ENCODE peak calls at places on chromosomes 16 and 17, in eight cellular contexts. L is CD4-positive, alpha-beta T cell; M is body of pancreas; G is progenitor cell of endocrine pancreas; D is IMR-90; E is AG09319; T is stomach; I is transverse colon. F is an unnamed sample.

GRCh38 chr17:13393841-13394710 is 207.7 kb downstream of the HS3ST3A1 start:
- DNase-seq in T (no peak), L (no peak), D (peak; percentile 94), E (peak; percentile 71), I (no peak), G (no peak), M (no peak), F (no peak)

GRCh38 chr16:13483121-13483520 is 436.8 kb upstream of the ERCC4 start:
- DNase-seq in L (no peak), M (no peak), G (no peak), D (no peak), T (no peak), I (no peak), E (no peak), F (no peak)

GRCh38 chr17:75273968-75274708 is 3.1 kb upstream of the MIF4GD start:
- DNase-seq in L (no peak), G (no peak), E (no peak), T (no peak), I (no peak), M (no peak), D (peak; percentile 77), F (no peak)

GRCh38 chr17:83151442-83152220 is 72.2 kb downstream of the METRNL start:
- DNase-seq in G (no peak), I (no peak), M (no peak), L (peak; percentile 17), E (no peak), T (no peak), D (peak; percentile 43), F (no peak)

GRCh38 chr17:381941-382643 is 29.5 kb upstream of the RPH3AL start:
- DNase-seq in D (no peak), I (no peak), M (no peak), E (no peak), L (no peak), T (no peak), G (no peak), F (no peak)

GRCh38 chr17:56679148-56679766 is 85.8 kb downstream of the NOG start:
- DNase-seq in L (no peak), M (no peak), I (no peak), T (no peak), D (peak; percentile 56), E (no peak), G (no peak), F (peak; percentile 20)

GRCh38 chr17:15453246-15453645 is 14.2 kb downstream of the CDRT4 start:
- DNase-seq in I (no peak), E (no peak), T (no peak), G (no peak), D (peak; percentile 29), M (no peak), L (no peak), F (no peak)

GRCh38 chr16:66913081-66913480 is 5.6 kb downstream of the CDH16 start:
- DNase-seq in I (no peak), L (no peak), G (peak; percentile 38), E (no peak), M (no peak), D (no peak), T (no peak), F (no peak)

GRCh38 chr17:49861150-49861884 is 13.4 kb upstream of the TAC4 start:
- DNase-seq in D (peak; percentile 27), T (no peak), G (peak; percentile 46), I (peak; percentile 25), E (no peak), M (peak; percentile 52), L (peak; percentile 64), F (peak; percentile 74)

DNA sequence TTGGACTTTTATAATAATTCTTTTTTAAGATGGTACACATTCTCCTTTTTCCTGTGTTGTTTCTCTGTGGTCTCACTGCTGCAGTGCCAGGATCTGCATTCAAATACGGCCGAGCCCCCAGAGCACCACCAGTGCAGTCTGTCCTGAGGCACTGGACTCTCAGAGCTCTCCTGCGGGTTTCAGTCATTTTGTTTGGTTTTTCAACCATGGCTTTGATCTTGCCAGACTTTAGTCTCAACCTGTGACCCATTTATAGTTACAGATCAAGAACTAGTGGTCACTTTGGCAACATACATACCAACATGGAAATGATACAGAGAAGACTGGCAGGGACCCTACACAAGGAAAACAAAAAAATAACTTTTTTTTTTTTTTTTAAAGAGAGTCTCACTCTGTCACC is 177.4 kb downstream of the LGALS9B start:
- DNase-seq in I (no peak), D (no peak), L (no peak), E (no peak), T (no peak), M (no peak), G (no peak), F (no peak)
- TF ChIP-seq CTCF in I (no peak), D (no peak), L (no peak), E (no peak), T (no peak), M (no peak), G (no peak), F (no peak)

GRCh38 chr17:77427471-77427991 is 286.8 kb downstream of the SEC14L1 start:
- DNase-seq in T (no peak), E (no peak), D (peak; percentile 89), G (no peak), M (peak; percentile 54), L (no peak), I (peak; percentile 66), F (no peak)

GRCh38 chr17:77428901-77429734 is 288.3 kb downstream of the SEC14L1 start:
- DNase-seq in T (no peak), L (no peak), D (no peak), M (peak; percentile 46), G (no peak), E (no peak), I (no peak), F (no peak)

GRCh38 chr17:77428020-77428781 is 287.4 kb downstream of the SEC14L1 start:
- DNase-seq in I (peak; percentile 35), L (no peak), D (no peak), T (no peak), E (no peak), G (no peak), M (peak; percentile 57), F (no peak)

GRCh38 chr17:77429985-77430752 is 289.4 kb downstream of the SEC14L1 start:
- DNase-seq in T (peak; percentile 85), L (peak; percentile 89), E (peak; percentile 98), G (peak; percentile 63), D (peak; percentile 99), M (peak; percentile 86), I (peak; percentile 91), F (peak; percentile 89)

DNA sequence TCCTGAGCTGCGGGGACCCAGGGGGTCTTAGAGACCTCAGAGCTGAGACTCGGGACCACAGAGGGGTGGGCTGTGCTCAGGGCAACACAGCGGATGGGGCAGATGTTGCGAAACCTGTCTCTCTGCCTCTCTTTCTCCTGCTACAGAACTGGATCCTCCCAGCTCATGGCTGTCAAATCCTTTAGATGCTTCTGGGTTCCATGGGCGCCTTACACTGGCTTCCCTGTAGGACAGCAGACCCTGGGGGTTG is 288.9 kb downstream of the SEC14L1 start:
- DNase-seq in M (no peak), E (no peak), D (no peak), L (no peak), T (no peak), I (no peak), G (no peak), F (no peak)
- TF ChIP-seq CTCF in M (no peak), E (no peak), D (no peak), L (no peak), T (no peak), I (no peak), G (no peak), F (no peak)

DNA sequence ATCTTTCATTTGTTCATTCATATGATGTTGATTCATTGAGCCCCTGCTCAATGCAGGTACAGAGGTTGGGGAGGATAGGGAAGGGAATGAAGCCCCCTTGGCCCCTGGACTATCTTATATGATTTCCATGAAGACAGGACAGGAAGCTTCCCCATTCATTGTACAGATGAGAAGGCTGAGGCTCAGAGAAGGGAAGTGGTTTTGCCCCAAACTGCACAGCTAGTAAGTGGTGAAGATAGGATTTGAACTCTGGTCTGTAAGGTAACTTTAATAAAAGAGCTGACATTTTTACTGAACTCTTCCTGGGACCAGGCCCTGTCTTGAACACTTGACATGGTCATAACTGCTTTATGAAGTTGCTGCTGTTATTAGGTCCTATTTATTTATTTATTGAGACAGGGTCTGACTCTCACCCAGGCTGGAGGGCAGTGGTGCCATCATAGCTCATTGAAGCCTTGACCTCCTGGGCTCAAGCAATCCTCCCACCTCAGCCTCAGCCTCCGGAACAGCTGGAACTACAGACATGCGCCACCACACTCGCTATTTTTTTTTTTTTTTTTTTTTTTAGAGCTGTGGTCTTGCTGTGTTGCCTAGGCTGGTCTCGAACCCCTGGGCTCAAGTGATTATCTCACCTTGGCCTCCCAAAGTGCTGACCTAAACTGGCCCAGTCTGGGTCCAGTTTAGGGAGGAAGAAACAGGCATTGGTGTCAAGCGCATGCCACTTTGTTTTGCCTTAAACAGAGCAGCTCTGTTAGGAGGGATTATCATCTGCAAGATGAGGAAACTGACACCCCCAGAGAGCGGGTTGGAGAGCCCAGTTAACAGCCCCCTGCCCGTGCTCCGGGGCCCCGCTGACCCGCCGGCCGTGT is 5.0 kb downstream of the CTF1 start:
- DNase-seq in T (no peak), E (no peak), L (no peak), I (no peak), D (no peak), M (no peak), G (no peak), F (peak; percentile 27)
- TF ChIP-seq CTCF in T (no peak), E (no peak), L (no peak), I (no peak), D (no peak), M (no peak), G (no peak), F (peak; percentile 7)

GRCh38 chr17:5000237-5000639 is 2.5 kb downstream of the KIF1C start:
- DNase-seq in M (peak; percentile 59), E (no peak), I (peak; percentile 56), T (peak; percentile 41), D (no peak), L (no peak), G (no peak), F (no peak)

GRCh38 chr17:4998666-4999428 is 1.1 kb downstream of the KIF1C start:
- DNase-seq in D (no peak), M (peak; percentile 49), E (no peak), T (peak; percentile 53), I (peak; percentile 65), L (no peak), G (no peak), F (peak; percentile 32)

GRCh38 chr17:4999429-5000093 is 1.8 kb downstream of the KIF1C start:
- DNase-seq in L (no peak), I (no peak), T (no peak), E (no peak), M (no peak), D (no peak), G (no peak), F (no peak)

GRCh38 chr17:4998027-4998665 is 396 bp downstream of the KIF1C start:
- DNase-seq in T (peak; percentile 58), G (peak; percentile 64), L (no peak), D (no peak), I (peak; percentile 23), E (no peak), M (peak; percentile 60), F (peak; percentile 32)

DNA sequence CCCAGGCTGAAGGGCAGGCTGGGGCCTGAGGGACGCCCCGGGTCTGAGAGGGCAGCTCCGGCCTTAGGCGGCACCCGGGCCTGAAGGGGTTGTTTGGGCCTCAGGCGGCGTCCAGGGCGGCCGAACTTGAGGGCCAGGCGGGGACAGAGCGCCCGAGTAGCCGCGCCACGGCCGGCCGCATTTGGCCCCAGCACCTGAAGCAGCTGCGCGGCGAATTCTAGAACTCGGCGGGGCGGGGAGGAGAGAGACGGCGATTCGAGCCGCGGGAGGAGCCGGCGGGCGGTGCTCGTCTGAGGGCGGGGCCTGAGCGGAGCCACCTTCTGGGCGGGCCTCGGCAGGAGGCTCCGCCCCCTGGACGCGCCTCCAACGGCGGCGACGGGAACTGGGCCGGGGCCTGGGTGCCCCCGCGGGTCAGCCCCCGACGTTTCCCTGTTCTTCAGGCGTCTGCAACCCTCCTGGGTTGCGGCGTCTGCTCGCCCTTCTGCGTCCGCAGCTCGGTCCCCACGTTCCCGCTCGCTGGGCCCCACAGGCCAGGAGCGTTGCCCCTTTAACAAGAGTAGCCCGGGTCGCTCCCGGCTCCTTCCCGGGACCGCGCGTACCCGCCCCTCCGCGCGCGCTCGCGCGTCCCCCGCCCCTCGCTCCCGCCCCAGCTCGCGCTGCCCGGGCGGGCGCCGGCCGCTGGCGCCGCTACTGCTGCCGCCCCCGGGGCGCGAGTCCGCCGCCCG is at the start of the genes INCA1 and KIF1C:
- DNase-seq in T (peak; percentile 95), L (peak; percentile 91), G (peak; percentile 86), E (peak; percentile 65), D (peak; percentile 82), I (peak; percentile 96), M (peak; percentile 94), F (peak; percentile 93)
- TF ChIP-seq CTCF in T (peak; percentile 27), L (no peak), G (peak; percentile 24), E (no peak), D (no peak), I (no peak), M (peak; percentile 12), F (no peak)

F was measured in activated CD8-positive, alpha-beta T cell treated with anti-CD3 and anti-CD28 coated beads for 36 hours.